ENCODE peak calls at places on chromosome 4, in five cellular contexts. A is fibroblast of lung, D is adipocyte, V is trophoblast cell, X is mesendoderm. P is an unnamed sample.

GRCh38 chr4:155442267-155443105 is 65.7 kb upstream of the MAP9 start:
- DNase-seq in D (peak; percentile 91), A (peak; percentile 54), X (peak; percentile 71), V (peak; percentile 64), P (peak; percentile 41)

GRCh38 chr4:165631912-165632311 is 241.1 kb upstream of the TLL1 start:
- DNase-seq in V (no peak), A (peak; percentile 11), D (no peak), X (no peak), P (no peak)

GRCh38 chr4:83561381-83561780 is 25.5 kb downstream of the GPAT3 start:
- DNase-seq in V (no peak), A (peak; percentile 71), X (no peak), D (peak; percentile 37), P (peak; percentile 67)

GRCh38 chr4:153622093-153622492 is 62.0 kb upstream of the TLR2 start:
- DNase-seq in A (no peak), D (no peak), V (no peak), X (no peak), P (no peak)

GRCh38 chr4:2286904-2287593 is 25.1 kb upstream of the MXD4 start:
- DNase-seq in X (no peak), A (no peak), V (no peak), D (no peak), P (no peak)

GRCh38 chr4:3866813-3867129 is 100.6 kb downstream of the ADRA2C start:
- DNase-seq in V (no peak), A (no peak), D (no peak), X (no peak), P (no peak)

GRCh38 chr4:64584981-64585557 is 175.8 kb upstream of the TECRL start:
- DNase-seq in D (peak; percentile 68), A (peak; percentile 36), V (no peak), X (peak; percentile 64), P (peak; percentile 32)

GRCh38 chr4:73844352-73844751 is 7.9 kb downstream of the CXCL6 start:
- DNase-seq in A (peak; percentile 83), X (peak; percentile 56), V (no peak), D (peak; percentile 55), P (peak; percentile 78)

GRCh38 chr4:24515698-24516097 is 68.7 kb downstream of the DHX15 start:
- DNase-seq in V (no peak), D (no peak), A (no peak), X (peak; percentile 64), P (no peak)

GRCh38 chr4:6298035-6298434 is 28.4 kb downstream of the WFS1 start:
- DNase-seq in X (no peak), V (no peak), A (no peak), D (no peak), P (no peak)

GRCh38 chr4:22071749-22072148 is 123.2 kb upstream of the KCNIP4 start:
- DNase-seq in D (no peak), X (no peak), V (no peak), A (peak; percentile 29), P (peak; percentile 5)

GRCh38 chr4:15653864-15654391 is 1.2 kb downstream of the FBXL5 start:
- DNase-seq in X (peak; percentile 52), V (no peak), D (peak; percentile 75), A (peak; percentile 74), P (peak; percentile 71)

GRCh38 chr4:156568479-156568878 is 403.1 kb downstream of the PDGFC start:
- DNase-seq in V (no peak), D (no peak), A (no peak), X (no peak), P (no peak)

GRCh38 chr4:2789801-2790582 is 2.9 kb upstream of the SH3BP2 start:
- DNase-seq in X (no peak), D (no peak), V (no peak), A (no peak), P (no peak)

GRCh38 chr4:76984788-76985211 is 35.2 kb downstream of the SEPTIN11 start:
- DNase-seq in A (peak; percentile 100), X (peak; percentile 78), V (peak; percentile 97), D (peak; percentile 98), P (peak; percentile 100)
- H3K9ac ChIP-seq in A (no peak overlapping the region), X (no peak overlapping the region), V (no peak overlapping the region), D (peak overlapping the region; percentile 88), P (peak overlapping the region; percentile 89)

GRCh38 chr4:75724066-75724866 is at the start of gene USO1:
- DNase-seq in X (peak; percentile 99), V (peak; percentile 99), D (peak; percentile 99), A (peak; percentile 99), P (peak; percentile 97)

GRCh38 chr4:75723117-75723801 is 1.1 kb upstream of the USO1 start:
- DNase-seq in X (no peak), A (peak; percentile 72), D (peak; percentile 77), V (no peak), P (peak; percentile 70)

GRCh38 chr4:75723802-75724065 is 643 bp upstream of the USO1 start:
- DNase-seq in A (no peak), D (no peak), V (no peak), X (no peak), P (no peak)

GRCh38 chr4:75726577-75726976 is 2.2 kb downstream of the USO1 start:
- DNase-seq in V (no peak), X (no peak), A (no peak), D (peak; percentile 50), P (no peak)

GRCh38 chr4:75724867-75725724 is 719 bp downstream of the USO1 start:
- DNase-seq in V (peak; percentile 68), X (peak; percentile 90), D (peak; percentile 89), A (peak; percentile 84), P (peak; percentile 75)
- H3K4me1 ChIP-seq in V (no peaks in the 10 kb centered on the region), X (peaks cover 2% of the 10 kb centered on the region), D (peaks cover 40% of the 10 kb centered on the region), A (peaks cover 5% of the 10 kb centered on the region), P (peaks cover 22% of the 10 kb centered on the region)

DNA sequence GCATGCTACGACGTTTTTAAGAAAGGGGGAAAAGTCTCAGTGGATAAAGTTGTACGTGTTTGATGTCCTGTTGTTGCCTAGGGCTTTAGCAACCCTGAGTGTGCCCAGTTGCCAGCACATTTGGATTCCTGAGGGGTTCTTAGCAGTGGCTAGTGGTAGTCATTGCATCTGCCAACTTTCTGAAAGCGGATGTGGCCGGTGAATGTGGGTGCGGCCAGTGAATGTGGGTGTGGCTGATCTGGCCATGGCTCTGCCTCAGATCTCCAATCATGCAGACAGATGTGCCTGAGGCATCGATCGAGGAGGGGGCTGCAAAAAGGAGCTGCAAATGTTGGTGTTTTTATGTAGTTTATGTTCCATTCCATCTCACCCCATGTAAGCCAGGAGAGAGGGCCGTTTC is 41.5 kb upstream of the FAT1 start:
- DNase-seq in D (no peak), V (no peak), X (no peak), A (peak; percentile 78), P (peak; percentile 70)
- H3K4me3 ChIP-seq in D (peak overlapping the region; percentile 61), V (no peak overlapping the region), X (no peak overlapping the region), A (no peak overlapping the region), P (no peak overlapping the region)

GRCh38 chr4:108168213-108168671 is 490 bp downstream of the LEF1 start:
- DNase-seq in V (no peak), A (peak; percentile 16), X (no peak), D (no peak), P (peak; percentile 16)

GRCh38 chr4:108166038-108166437 is 2.7 kb downstream of the LEF1 start:
- DNase-seq in A (no peak), V (no peak), X (no peak), D (no peak), P (no peak)

GRCh38 chr4:108168672-108169562 is at the start of gene LEF1:
- DNase-seq in D (peak; percentile 71), X (peak; percentile 90), A (peak; percentile 49), V (no peak), P (peak; percentile 34)

GRCh38 chr4:108165601-108166000 is 3.1 kb downstream of the LEF1 start:
- DNase-seq in D (no peak), X (no peak), A (no peak), V (no peak), P (no peak)

GRCh38 chr4:108166441-108167315 is 2.1 kb downstream of the LEF1 start:
- DNase-seq in X (peak; percentile 88), D (peak; percentile 13), V (no peak), A (peak; percentile 33), P (peak; percentile 14)
- H3K9ac ChIP-seq in X (peak overlapping the region; percentile 65), D (peak overlapping the region; percentile 53), V (peak overlapping the region; percentile 63), A (no peak overlapping the region), P (peak overlapping the region; percentile 68)

GRCh38 chr4:26861434-26862186 is 969 bp downstream of the STIM2 start:
- DNase-seq in A (peak; percentile 71), X (peak; percentile 91), D (peak; percentile 81), V (peak; percentile 26), P (peak; percentile 55)
- H3K4me1 ChIP-seq in A (peaks cover 12% of the 10 kb centered on the region), X (peaks cover 21% of the 10 kb centered on the region), D (peaks cover 43% of the 10 kb centered on the region), V (peaks cover 6% of the 10 kb centered on the region), P (peaks cover 23% of the 10 kb centered on the region)

GRCh38 chr4:99574530-99575314 is at the start of gene MTTP:
- DNase-seq in A (no peak), X (no peak), V (no peak), D (peak; percentile 11), P (no peak)
- H3K4me3 ChIP-seq in A (no peak within 1 kb of the TSS), X (no peak within 1 kb of the TSS), V (no peak within 1 kb of the TSS), D (no peak within 1 kb of the TSS), P (no peak within 1 kb of the TSS)

P was measured in astrocyte.